ENCODE peak calls at places on chromosomes 3 and 15, in five cellular contexts. N, Q, B, I and J are unnamed samples.

GRCh38 chr3:126258670-126259069 is 78.3 kb upstream of the ALDH1L1 start:
- DNase-seq in N (no peak), Q (peak), B (no peak), I (peak), J (no peak)

GRCh38 chr15:101078669-101079323 is 159.6 kb downstream of the LRRK1 start:
- DNase-seq in N (no peak), Q (no peak), B (no peak), I (no peak), J (no peak)

GRCh38 chr15:88604972-88605506 is 16.1 kb upstream of the AEN start:
- DNase-seq in N (no peak), Q (no peak), B (no peak), I (no peak), J (no peak)

GRCh38 chr3:189186093-189186492 is 14.3 kb downstream of the TPRG1 start:
- DNase-seq in N (no peak), Q (no peak), B (no peak), I (peak), J (no peak)

GRCh38 chr15:60391722-60392340 is 6.0 kb downstream of the ANXA2 start:
- DNase-seq in N (no peak), Q (no peak), B (no peak), I (no peak), J (no peak)

GRCh38 chr15:80944818-80945217 is 44.8 kb downstream of the MESD start:
- DNase-seq in N (no peak), Q (no peak), B (no peak), I (no peak), J (no peak)

GRCh38 chr3:10968390-10968789 is 24.2 kb upstream of the SLC6A1 start:
- DNase-seq in N (no peak), Q (no peak), B (no peak), I (no peak), J (no peak)

GRCh38 chr3:196096382-196096953 is 14.6 kb upstream of the TFRC start:
- DNase-seq in N (no peak), Q (no peak), B (no peak), I (no peak), J (no peak)

GRCh38 chr3:174191380-174191779 is 667.8 kb upstream of the NAALADL2 start:
- DNase-seq in N (no peak), Q (no peak), B (no peak), I (no peak), J (no peak)

GRCh38 chr3:5056005-5056391 is 66.1 kb upstream of the ARL8B start:
- DNase-seq in N (no peak), Q (no peak), B (no peak), I (no peak), J (no peak)

GRCh38 chr3:16423947-16424673 is 89.4 kb downstream of the RFTN1 start:
- DNase-seq in N (no peak), Q (no peak), B (no peak), I (no peak), J (no peak)

GRCh38 chr3:58173670-58174472 is 36.9 kb downstream of the DNASE1L3 start:
- DNase-seq in N (no peak), Q (peak), B (no peak), I (no peak), J (no peak)

GRCh38 chr3:117903226-117903625 is 1131.4 kb downstream of the IGSF11 start:
- DNase-seq in N (no peak), Q (no peak), B (no peak), I (no peak), J (no peak)

GRCh38 chr15:39127151-39127815 is 453.6 kb upstream of the THBS1 start:
- DNase-seq in N (no peak), Q (peak), B (no peak), I (peak), J (no peak)

GRCh38 chr15:72369964-72370363 is 5.8 kb downstream of the HEXA start:
- DNase-seq in N (no peak), Q (no peak), B (no peak), I (no peak), J (no peak)

GRCh38 chr3:71641669-71642068 is 58.1 kb upstream of the FOXP1 start:
- DNase-seq in N (no peak), Q (peak), B (no peak), I (peak), J (no peak)

GRCh38 chr3:39294446-39295183 is 14.8 kb upstream of the CX3CR1 start:
- DNase-seq in N (no peak), Q (no peak), B (no peak), I (no peak), J (no peak)

GRCh38 chr3:99418209-99418635 is 220.2 kb upstream of the COL8A1 start:
- DNase-seq in N (no peak), Q (no peak), B (no peak), I (no peak), J (no peak)

GRCh38 chr3:112640333-112640863 is 545 bp downstream of the CCDC80 start:
- DNase-seq in N (no peak), Q (peak), B (no peak), I (no peak), J (no peak)

GRCh38 chr3:123781571-123782275 is 102.4 kb downstream of the MYLK start:
- DNase-seq in N (no peak), Q (no peak), B (no peak), I (peak), J (no peak)

GRCh38 chr3:20186600-20187004 is 596 bp upstream of the SGO1 start:
- DNase-seq in N (no peak), Q (peak), B (no peak), I (no peak), J (no peak)

GRCh38 chr3:127073931-127074820 is 91.3 kb downstream of the PLXNA1 start:
- DNase-seq in N (no peak), Q (no peak), B (no peak), I (peak), J (no peak)

GRCh38 chr3:72329354-72329753 is 518.9 kb downstream of the SHQ1 start:
- DNase-seq in N (no peak), Q (no peak), B (no peak), I (no peak), J (no peak)

GRCh38 chr15:100987143-100987542 is 68.0 kb downstream of the LRRK1 start:
- DNase-seq in N (no peak), Q (peak), B (no peak), I (no peak), J (no peak)

GRCh38 chr15:84112025-84112424 is 123.5 kb upstream of the GOLGA6L4 start:
- DNase-seq in N (no peak), Q (no peak), B (no peak), I (peak), J (no peak)

GRCh38 chr15:98231696-98232440 is 271.4 kb downstream of the ARRDC4 start:
- DNase-seq in N (no peak), Q (no peak), B (no peak), I (no peak), J (no peak)